ENCODE peak calls at places on chromosomes 5 and 9, in six cellular contexts. P, J, N, W, H and E are unnamed samples.
A peak's percentile ranks its signal among the peaks of the same experiment; 100 is the strongest.

GRCh38 chr5:40688127-40688756 is 8.5 kb downstream of the PTGER4 start:
- DNase-seq in W (peak; percentile 86), P (peak; percentile 89), H (peak; percentile 70), N (peak; percentile 90), J (peak; percentile 74), E (peak; percentile 61)

GRCh38 chr9:77440057-77440456 is 208.1 kb downstream of the GNA14 start:
- DNase-seq in W (no peak), J (no peak), P (peak; percentile 28), N (no peak), H (peak; percentile 29), E (no peak)

GRCh38 chr9:138115506-138115905 is 237.9 kb downstream of the CACNA1B start:
- DNase-seq in J (no peak), W (no peak), P (no peak), H (no peak), N (no peak), E (no peak)

GRCh38 chr9:91101598-91102168 is 260.0 kb downstream of the AUH start:
- DNase-seq in H (no peak), J (no peak), W (no peak), P (no peak), N (peak; percentile 73), E (peak; percentile 58)

GRCh38 chr5:170151105-170151831 is 45.6 kb downstream of the FOXI1 start:
- DNase-seq in J (peak; percentile 82), P (peak; percentile 84), W (peak; percentile 79), H (peak; percentile 57), N (no peak), E (no peak)

GRCh38 chr9:36798350-36799065 is 225.8 kb downstream of the MELK start:
- DNase-seq in W (peak; percentile 38), J (no peak), N (no peak), H (no peak), P (no peak), E (no peak)

GRCh38 chr9:133950916-133951231 is 41.2 kb downstream of the VAV2 start:
- DNase-seq in W (no peak), H (peak; percentile 57), J (no peak), N (no peak), P (no peak), E (no peak)

GRCh38 chr5:135426102-135427082 is 20.8 kb downstream of the DCANP1 start:
- DNase-seq in W (peak; percentile 53), J (no peak), N (no peak), H (peak; percentile 40), P (peak; percentile 79), E (peak; percentile 56)

GRCh38 chr5:139446956-139447779 is 7.8 kb upstream of the DNAJC18 start:
- DNase-seq in J (no peak), N (no peak), W (no peak), H (no peak), P (peak; percentile 19), E (no peak)